ENCODE peak calls at places on chromosomes 13 and 19, in eight cellular contexts. F is HCEC 1CT; H is central memory CD4-positive, alpha-beta T cell; A is T-cell; U is activated gamma-delta T cell; Z is lower leg skin; V is nephron progenitor cell; I is activated CD4-positive, alpha-beta T cell treated with anti-CD3 and anti-CD28 coated beads, Interleukin-2, amount 50 U/mL, for 24 hours. O is an unnamed sample.

GRCh38 chr19:18232540-18233223 is 6.4 kb upstream of the PDE4C start:
- DNase-seq in F (no peak), H (no peak), A (no peak), U (no peak), Z (no peak), V (no peak), I (no peak), O (no peak)

GRCh38 chr13:97369269-97369893 is 64.6 kb upstream of the RAP2A start:
- DNase-seq in F (peak; percentile 32), H (peak; percentile 22), A (no peak), U (no peak), Z (no peak), V (no peak), I (no peak), O (peak; percentile 39)

GRCh38 chr13:76848596-76848995 is 37.6 kb downstream of the KCTD12 start:
- DNase-seq in F (peak; percentile 60), H (no peak), A (no peak), U (no peak), Z (peak; percentile 31), V (no peak), I (no peak), O (no peak)

GRCh38 chr13:99311137-99311536 is 3.9 kb upstream of the GPR183 start:
- DNase-seq in F (peak; percentile 73), H (no peak), A (no peak), U (no peak), Z (no peak), V (no peak), I (no peak), O (no peak)

GRCh38 chr13:21657538-21657937 is 13.3 kb upstream of the FGF9 start:
- DNase-seq in F (peak; percentile 81), H (no peak), A (no peak), U (no peak), Z (no peak), V (no peak), I (no peak), O (no peak)

GRCh38 chr19:15779756-15780476 is 7.5 kb upstream of the OR10H5 start:
- DNase-seq in F (no peak), H (no peak), A (no peak), U (no peak), Z (peak; percentile 19), V (no peak), I (no peak), O (no peak)

GRCh38 chr19:10192922-10193321 is 1.8 kb downstream of the DNMT1 start:
- DNase-seq in F (no peak), H (no peak), A (no peak), U (no peak), Z (no peak), V (no peak), I (no peak), O (no peak)

GRCh38 chr13:74070513-74070912 is 63.7 kb downstream of the KLF12 start:
- DNase-seq in F (no peak), H (no peak), A (no peak), U (no peak), Z (no peak), V (no peak), I (no peak), O (no peak)

GRCh38 chr13:31786011-31786410 is 46.7 kb downstream of the RXFP2 start:
- DNase-seq in F (peak; percentile 18), H (no peak), A (no peak), U (no peak), Z (peak; percentile 54), V (no peak), I (no peak), O (no peak)

GRCh38 chr13:44414771-44415170 is 41.1 kb downstream of the SERP2 start:
- DNase-seq in F (no peak), H (no peak), A (no peak), U (no peak), Z (no peak), V (no peak), I (no peak), O (no peak)

GRCh38 chr13:98466634-98467236 is 110.2 kb downstream of the STK24 start:
- DNase-seq in F (peak; percentile 20), H (no peak), A (peak; percentile 19), U (no peak), Z (no peak), V (peak; percentile 75), I (no peak), O (no peak)

GRCh38 chr13:41905600-41906254 is 55.2 kb downstream of the VWA8 start:
- DNase-seq in F (peak; percentile 77), H (peak; percentile 32), A (no peak), U (no peak), Z (no peak), V (no peak), I (no peak), O (peak; percentile 2)

GRCh38 chr19:6484251-6484650 is 2.7 kb upstream of the DENND1C start:
- DNase-seq in F (no peak), H (no peak), A (no peak), U (no peak), Z (no peak), V (no peak), I (no peak), O (no peak)

GRCh38 chr19:48900477-48901452 is 653 bp downstream of the NUCB1 start:
- DNase-seq in F (peak; percentile 48), H (peak; percentile 40), A (no peak), U (no peak), Z (no peak), V (no peak), I (no peak), O (no peak)